ENCODE peak calls at places on chromosome 14, in four cellular contexts. D is mucosa of descending colon; E is ascending aorta; O is CD8-positive, alpha-beta memory T cell. I is an unnamed sample.

GRCh38 chr14:104745431-104745830 is 7.5 kb upstream of the SIVA1 start:
- DNase-seq in D (no peak), E (no peak), O (no peak), I (no peak)

GRCh38 chr14:77738559-77739250 is 22.3 kb downstream of the SNW1 start:
- DNase-seq in D (peak), E (no peak), O (no peak), I (no peak)

GRCh38 chr14:98913967-98914620 is 357.9 kb downstream of the BCL11B start:
- DNase-seq in D (no peak), E (no peak), O (no peak), I (no peak)

GRCh38 chr14:23164250-23164649 is 19.2 kb downstream of the SLC7A8 start:
- DNase-seq in D (no peak), E (no peak), O (no peak), I (no peak)

GRCh38 chr14:23041729-23042128 is 283 bp upstream of the PSMB11 start:
- DNase-seq in D (no peak), E (no peak), O (no peak), I (no peak)

GRCh38 chr14:99348816-99349609 is 77.0 kb upstream of the BCL11B start:
- DNase-seq in D (no peak), E (no peak), O (no peak), I (peak)

GRCh38 chr14:45201908-45202307 is 51.1 kb downstream of the MIS18BP1 start:
- DNase-seq in D (no peak), E (no peak), O (no peak), I (no peak)

GRCh38 chr14:72906316-72906715 is 12.4 kb upstream of the DPF3 start:
- DNase-seq in D (no peak), E (no peak), O (no peak), I (no peak)

GRCh38 chr14:65972891-65973290 is 513.3 kb upstream of the CCDC196 start:
- DNase-seq in D (no peak), E (no peak), O (no peak), I (no peak)

GRCh38 chr14:31205681-31206535 is 1.7 kb downstream of the HECTD1 start:
- DNase-seq in D (peak), E (no peak), O (no peak), I (no peak)

GRCh38 chr14:85420707-85421106 is 109.2 kb upstream of the FLRT2 start:
- DNase-seq in D (no peak), E (no peak), O (no peak), I (no peak)

GRCh38 chr14:100696590-100696989 is 30.1 kb upstream of the DLK1 start:
- DNase-seq in D (no peak), E (no peak), O (no peak), I (no peak)

GRCh38 chr14:64572721-64573508 is 23.2 kb downstream of the PPP1R36 start:
- DNase-seq in D (no peak), E (no peak), O (no peak), I (no peak)

DNA sequence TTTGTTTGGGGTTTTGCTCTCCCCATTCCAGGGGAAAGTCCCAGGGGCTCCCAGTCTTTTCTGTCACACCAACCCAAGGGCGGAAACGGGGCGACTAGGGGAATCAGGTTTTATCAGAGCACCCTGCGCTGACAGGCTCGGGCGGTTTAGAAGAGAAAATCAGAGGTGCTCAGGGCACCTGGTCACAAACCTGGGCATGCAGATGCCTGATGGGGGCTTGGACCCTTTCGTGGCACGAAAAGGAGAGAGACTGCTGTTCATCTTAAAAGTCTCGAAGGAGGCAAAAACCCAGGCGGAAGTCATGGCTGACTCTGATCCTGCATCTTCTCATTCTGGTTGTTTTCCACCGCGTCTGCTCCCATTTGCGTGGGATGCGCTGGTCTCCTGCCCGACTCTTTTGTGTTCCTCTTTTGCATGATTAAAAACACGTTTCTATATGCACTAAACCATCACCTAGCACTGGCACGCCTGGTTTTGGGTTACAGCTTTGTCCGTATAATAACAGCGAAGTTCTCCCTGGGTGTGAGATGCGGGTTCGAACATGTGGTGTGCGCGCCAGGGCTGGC is 13.2 kb downstream of the OTX2 start:
- DNase-seq in D (no peak), E (no peak), O (no peak), I (no peak)
- H3K4me3 ChIP-seq in D (no peak), E (peak), O (no peak), I (no peak)

DNA sequence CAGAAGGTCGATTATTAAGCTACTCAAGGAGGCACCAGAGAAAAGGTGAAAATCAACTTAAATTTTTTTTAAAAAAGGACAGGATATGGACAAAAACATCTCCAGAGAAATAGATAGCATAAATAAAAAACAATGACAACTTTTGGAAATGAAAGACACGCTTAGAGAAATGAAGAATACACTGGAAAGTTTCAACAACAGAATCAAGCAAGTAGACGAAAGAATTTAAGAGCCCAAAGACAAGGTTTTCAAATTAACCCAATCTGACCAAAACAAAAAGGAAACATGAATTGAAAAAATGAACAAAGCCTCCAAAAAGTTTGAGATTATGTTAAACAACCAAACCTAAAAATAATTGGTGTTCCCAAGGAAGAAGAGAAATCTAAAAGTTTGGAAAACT is 191.1 kb upstream of the BMP4 start:
- DNase-seq in D (no peak), E (no peak), O (no peak), I (no peak)
- H3K4me3 ChIP-seq in D (no peak), E (no peak), O (no peak), I (no peak)

DNA sequence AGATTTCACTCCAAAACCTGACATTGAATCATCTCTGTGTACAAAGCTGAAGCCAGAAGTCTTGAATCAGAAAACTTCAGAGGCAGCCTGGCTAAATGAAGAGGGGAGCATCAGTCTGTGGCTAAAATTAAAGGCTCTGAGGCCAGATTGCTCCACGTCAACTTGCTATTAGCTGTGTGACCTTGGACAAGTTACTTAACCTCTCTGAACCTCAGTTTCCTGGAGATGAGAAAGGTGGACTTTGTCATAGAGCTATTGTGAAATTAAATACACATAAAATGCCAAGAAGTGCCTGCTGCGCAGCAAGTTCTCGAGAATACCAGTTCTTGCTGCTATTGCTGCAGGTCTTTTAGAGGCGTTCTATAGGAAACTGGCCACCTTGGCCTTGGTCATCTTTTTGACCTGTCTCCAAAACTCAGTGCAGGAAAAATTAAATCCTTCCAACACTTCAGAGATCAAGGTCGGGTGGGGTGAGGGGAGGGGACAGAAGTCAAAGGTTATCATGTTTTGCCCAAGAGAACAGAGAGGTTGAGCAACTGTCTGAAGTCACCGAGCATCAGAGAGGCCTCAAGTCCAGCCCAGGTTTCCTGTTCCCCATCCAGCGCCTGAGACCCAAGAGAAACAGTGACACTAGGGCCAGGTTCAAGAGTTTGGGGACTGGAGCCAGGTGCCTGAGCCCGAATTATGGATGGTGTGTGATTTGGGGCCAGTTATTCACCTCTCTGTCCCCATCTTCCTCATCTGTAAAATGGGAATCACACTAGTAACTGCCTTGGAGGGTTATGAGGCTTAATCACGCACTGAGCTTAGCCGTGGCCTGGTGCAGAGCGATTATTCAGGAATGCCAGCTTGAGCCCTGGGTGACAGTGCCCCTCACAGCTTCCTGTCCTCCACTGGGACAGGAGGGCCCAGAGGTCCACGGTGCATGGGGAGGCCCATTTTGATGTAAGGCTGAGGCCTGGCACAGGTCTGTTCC is 1.1 kb downstream of the SERPINA1 start:
- DNase-seq in D (peak), E (no peak), O (no peak), I (no peak)
- H3K4me3 ChIP-seq in D (no peak), E (no peak), O (no peak), I (no peak)

DNA sequence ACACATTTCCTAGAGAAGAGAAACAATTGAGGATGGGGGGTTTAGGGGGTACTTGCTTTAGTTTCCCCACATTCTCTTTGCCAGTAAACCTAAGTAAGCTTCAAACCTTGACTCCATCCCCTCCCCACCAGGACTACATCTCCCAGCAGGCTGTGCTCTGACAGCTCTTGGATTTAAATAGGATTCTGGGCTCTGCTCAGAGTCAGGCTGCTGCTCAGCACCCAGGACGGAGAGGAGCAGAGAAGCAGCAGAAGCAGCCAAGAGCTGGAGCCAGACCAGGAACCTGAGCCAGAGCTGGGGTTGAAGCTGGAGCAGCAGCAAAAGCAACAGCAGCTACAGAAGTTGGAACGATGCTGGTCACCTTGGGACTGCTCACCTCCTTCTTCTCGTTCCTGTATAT is 20.6 kb downstream of the RDH12 start:
- DNase-seq in D (peak), E (no peak), O (no peak), I (no peak)
- H3K4me3 ChIP-seq in D (no peak), E (no peak), O (no peak), I (no peak)

GRCh38 chr14:103697196-103697595 is 18.1 kb downstream of the XRCC3 start:
- DNase-seq in D (no peak), E (no peak), O (no peak), I (no peak)
- H3K4me3 ChIP-seq in D (no peak), E (no peak), O (no peak), I (no peak)